ENCODE peak calls at places on chromosome 5, in eight cellular contexts. One of them, this sample, is unnamed.
A peak's percentile ranks its signal among the peaks of the same experiment; 100 is the strongest.

GRCh38 chr5:93055556-93055955 is 525.5 kb downstream of the NR2F1-AS1 start:
- DNase-seq in Calu3: no peak
- DNase-seq in mucosa of descending colon: no peak
- DNase-seq in foreskin keratinocyte: no peak
- DNase-seq in Peyer's patch: no peak
- DNase-seq in dorsolateral prefrontal cortex: no peak
- DNase-seq in BJ: no peak
- DNase-seq in cardiac muscle cell: no peak
- DNase-seq in this sample: no peak

GRCh38 chr5:1291611-1292080 is 3.2 kb downstream of the TERT start:
- DNase-seq in Calu3: no peak
- DNase-seq in mucosa of descending colon: peak; percentile 77
- DNase-seq in foreskin keratinocyte: no peak
- DNase-seq in Peyer's patch: peak; percentile 77
- DNase-seq in dorsolateral prefrontal cortex: no peak
- DNase-seq in BJ: no peak
- DNase-seq in cardiac muscle cell: no peak
- DNase-seq in this sample: no peak

GRCh38 chr5:32526815-32527214 is 58.5 kb upstream of the SUB1 start:
- DNase-seq in Calu3: no peak
- DNase-seq in mucosa of descending colon: no peak
- DNase-seq in foreskin keratinocyte: no peak
- DNase-seq in Peyer's patch: no peak
- DNase-seq in dorsolateral prefrontal cortex: no peak
- DNase-seq in BJ: no peak
- DNase-seq in cardiac muscle cell: no peak
- DNase-seq in this sample: no peak

GRCh38 chr5:123720955-123721354 is 209.0 kb downstream of the CSNK1G3 start:
- DNase-seq in Calu3: no peak
- DNase-seq in mucosa of descending colon: no peak
- DNase-seq in foreskin keratinocyte: no peak
- DNase-seq in Peyer's patch: no peak
- DNase-seq in dorsolateral prefrontal cortex: no peak
- DNase-seq in BJ: no peak
- DNase-seq in cardiac muscle cell: peak; percentile 34
- DNase-seq in this sample: no peak

GRCh38 chr5:167950126-167950721 is 341.2 kb upstream of the WWC1 start:
- DNase-seq in Calu3: no peak
- DNase-seq in mucosa of descending colon: no peak
- DNase-seq in foreskin keratinocyte: peak; percentile 43
- DNase-seq in Peyer's patch: no peak
- DNase-seq in dorsolateral prefrontal cortex: no peak
- DNase-seq in BJ: peak; percentile 17
- DNase-seq in cardiac muscle cell: peak; percentile 96
- DNase-seq in this sample: peak; percentile 69

GRCh38 chr5:123545506-123545905 is 33.5 kb downstream of the CSNK1G3 start:
- DNase-seq in Calu3: peak; percentile 25
- DNase-seq in mucosa of descending colon: no peak
- DNase-seq in foreskin keratinocyte: no peak
- DNase-seq in Peyer's patch: no peak
- DNase-seq in dorsolateral prefrontal cortex: no peak
- DNase-seq in BJ: no peak
- DNase-seq in cardiac muscle cell: peak; percentile 13
- DNase-seq in this sample: no peak

GRCh38 chr5:158435161-158435616 is 576.2 kb upstream of the CLINT1 start:
- DNase-seq in Calu3: no peak
- DNase-seq in mucosa of descending colon: no peak
- DNase-seq in foreskin keratinocyte: no peak
- DNase-seq in Peyer's patch: no peak
- DNase-seq in dorsolateral prefrontal cortex: no peak
- DNase-seq in BJ: no peak
- DNase-seq in cardiac muscle cell: no peak
- DNase-seq in this sample: no peak

GRCh38 chr5:111134080-111134479 is 41.9 kb downstream of the WDR36 start:
- DNase-seq in Calu3: no peak
- DNase-seq in mucosa of descending colon: no peak
- DNase-seq in foreskin keratinocyte: no peak
- DNase-seq in Peyer's patch: no peak
- DNase-seq in dorsolateral prefrontal cortex: no peak
- DNase-seq in BJ: peak; percentile 15
- DNase-seq in cardiac muscle cell: peak; percentile 84
- DNase-seq in this sample: peak; percentile 32

GRCh38 chr5:79802995-79803394 is 113.4 kb downstream of the CMYA5 start:
- DNase-seq in Calu3: no peak
- DNase-seq in mucosa of descending colon: no peak
- DNase-seq in foreskin keratinocyte: no peak
- DNase-seq in Peyer's patch: no peak
- DNase-seq in dorsolateral prefrontal cortex: no peak
- DNase-seq in BJ: no peak
- DNase-seq in cardiac muscle cell: no peak
- DNase-seq in this sample: no peak

GRCh38 chr5:120199559-120199958 is 264.5 kb upstream of the PRR16 start:
- DNase-seq in Calu3: no peak
- DNase-seq in mucosa of descending colon: no peak
- DNase-seq in foreskin keratinocyte: no peak
- DNase-seq in Peyer's patch: no peak
- DNase-seq in dorsolateral prefrontal cortex: no peak
- DNase-seq in BJ: no peak
- DNase-seq in cardiac muscle cell: no peak
- DNase-seq in this sample: no peak

GRCh38 chr5:164204338-164204946 is 699.0 kb downstream of the MAT2B start:
- DNase-seq in Calu3: peak; percentile 28
- DNase-seq in mucosa of descending colon: no peak
- DNase-seq in foreskin keratinocyte: no peak
- DNase-seq in Peyer's patch: no peak
- DNase-seq in dorsolateral prefrontal cortex: no peak
- DNase-seq in BJ: no peak
- DNase-seq in cardiac muscle cell: peak; percentile 90
- DNase-seq in this sample: no peak

GRCh38 chr5:130808691-130809090 is 356.4 kb downstream of the HINT1 start:
- DNase-seq in Calu3: no peak
- DNase-seq in mucosa of descending colon: no peak
- DNase-seq in foreskin keratinocyte: no peak
- DNase-seq in Peyer's patch: no peak
- DNase-seq in dorsolateral prefrontal cortex: no peak
- DNase-seq in BJ: no peak
- DNase-seq in cardiac muscle cell: no peak
- DNase-seq in this sample: no peak

GRCh38 chr5:167943353-167943752 is 348.1 kb upstream of the WWC1 start:
- DNase-seq in Calu3: no peak
- DNase-seq in mucosa of descending colon: no peak
- DNase-seq in foreskin keratinocyte: no peak
- DNase-seq in Peyer's patch: no peak
- DNase-seq in dorsolateral prefrontal cortex: no peak
- DNase-seq in BJ: no peak
- DNase-seq in cardiac muscle cell: no peak
- DNase-seq in this sample: no peak

GRCh38 chr5:112787261-112787660 is 49.6 kb downstream of the APC start:
- DNase-seq in Calu3: no peak
- DNase-seq in mucosa of descending colon: no peak
- DNase-seq in foreskin keratinocyte: no peak
- DNase-seq in Peyer's patch: no peak
- DNase-seq in dorsolateral prefrontal cortex: no peak
- DNase-seq in BJ: no peak
- DNase-seq in cardiac muscle cell: no peak
- DNase-seq in this sample: no peak

GRCh38 chr5:150485770-150486401 is 22.0 kb upstream of the NDST1 start:
- DNase-seq in Calu3: peak; percentile 71
- DNase-seq in mucosa of descending colon: peak; percentile 78
- DNase-seq in foreskin keratinocyte: no peak
- DNase-seq in Peyer's patch: peak; percentile 67
- DNase-seq in dorsolateral prefrontal cortex: peak; percentile 60
- DNase-seq in BJ: no peak
- DNase-seq in cardiac muscle cell: peak; percentile 64
- DNase-seq in this sample: no peak

GRCh38 chr5:9920696-9921095 is 290.5 kb upstream of the TAS2R1 start:
- DNase-seq in Calu3: no peak
- DNase-seq in mucosa of descending colon: no peak
- DNase-seq in foreskin keratinocyte: no peak
- DNase-seq in Peyer's patch: no peak
- DNase-seq in dorsolateral prefrontal cortex: no peak
- DNase-seq in BJ: no peak
- DNase-seq in cardiac muscle cell: no peak
- DNase-seq in this sample: no peak

GRCh38 chr5:9924614-9925013 is 294.5 kb upstream of the TAS2R1 start:
- DNase-seq in Calu3: peak; percentile 58
- DNase-seq in mucosa of descending colon: no peak
- DNase-seq in foreskin keratinocyte: peak; percentile 97
- DNase-seq in Peyer's patch: no peak
- DNase-seq in dorsolateral prefrontal cortex: no peak
- DNase-seq in BJ: peak; percentile 86
- DNase-seq in cardiac muscle cell: peak; percentile 97
- DNase-seq in this sample: peak; percentile 91

GRCh38 chr5:9927106-9927505 is 297.0 kb upstream of the TAS2R1 start:
- DNase-seq in Calu3: no peak
- DNase-seq in mucosa of descending colon: no peak
- DNase-seq in foreskin keratinocyte: peak; percentile 40
- DNase-seq in Peyer's patch: no peak
- DNase-seq in dorsolateral prefrontal cortex: no peak
- DNase-seq in BJ: no peak
- DNase-seq in cardiac muscle cell: peak; percentile 53
- DNase-seq in this sample: no peak

GRCh38 chr5:9919306-9920030 is 289.3 kb upstream of the TAS2R1 start:
- DNase-seq in Calu3: no peak
- DNase-seq in mucosa of descending colon: no peak
- DNase-seq in foreskin keratinocyte: no peak
- DNase-seq in Peyer's patch: no peak
- DNase-seq in dorsolateral prefrontal cortex: no peak
- DNase-seq in BJ: no peak
- DNase-seq in cardiac muscle cell: no peak
- DNase-seq in this sample: no peak

DNA sequence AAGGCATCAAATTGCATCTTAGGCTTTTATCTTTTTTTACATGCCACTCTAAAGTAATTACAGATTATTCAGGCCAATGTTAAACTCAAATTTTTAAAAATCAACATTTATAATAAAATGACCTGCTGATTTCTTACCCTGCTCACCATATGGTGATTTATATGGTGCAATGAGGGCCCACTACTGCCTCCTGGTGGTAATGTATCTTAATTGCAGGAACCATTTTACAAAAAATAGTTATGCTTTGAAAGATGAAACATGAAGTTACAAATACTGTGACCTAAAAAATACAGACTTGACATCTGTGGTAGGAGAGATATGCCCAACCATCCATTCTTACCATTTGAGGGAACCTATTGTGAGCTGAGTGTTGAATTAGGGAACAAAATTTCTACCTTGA is 292.6 kb upstream of the TAS2R1 start:
- DNase-seq in Calu3: no peak
- DNase-seq in mucosa of descending colon: no peak
- DNase-seq in foreskin keratinocyte: no peak
- DNase-seq in Peyer's patch: no peak
- DNase-seq in dorsolateral prefrontal cortex: no peak
- DNase-seq in BJ: no peak
- DNase-seq in cardiac muscle cell: no peak
- DNase-seq in this sample: no peak
- TF ChIP-seq CTCF in Calu3: no peak
- TF ChIP-seq CTCF in mucosa of descending colon: no peak
- TF ChIP-seq CTCF in foreskin keratinocyte: peak; percentile 49
- TF ChIP-seq CTCF in Peyer's patch: no peak
- TF ChIP-seq CTCF in dorsolateral prefrontal cortex: no peak
- TF ChIP-seq CTCF in BJ: peak; percentile 37
- TF ChIP-seq CTCF in cardiac muscle cell: peak; percentile 38
- TF ChIP-seq CTCF in this sample: peak; percentile 28

GRCh38 chr5:162699361-162699760 is 631.8 kb downstream of the GABRG2 start:
- DNase-seq in Calu3: no peak
- DNase-seq in mucosa of descending colon: no peak
- DNase-seq in foreskin keratinocyte: no peak
- DNase-seq in Peyer's patch: no peak
- DNase-seq in dorsolateral prefrontal cortex: no peak
- DNase-seq in BJ: no peak
- DNase-seq in cardiac muscle cell: no peak
- DNase-seq in this sample: no peak
- TF ChIP-seq CTCF in Calu3: no peak
- TF ChIP-seq CTCF in mucosa of descending colon: no peak
- TF ChIP-seq CTCF in foreskin keratinocyte: no peak
- TF ChIP-seq CTCF in Peyer's patch: no peak
- TF ChIP-seq CTCF in dorsolateral prefrontal cortex: no peak
- TF ChIP-seq CTCF in BJ: no peak
- TF ChIP-seq CTCF in cardiac muscle cell: no peak
- TF ChIP-seq CTCF in this sample: no peak

GRCh38 chr5:9338796-9339195 is 207.1 kb downstream of the SEMA5A start:
- DNase-seq in Calu3: no peak
- DNase-seq in mucosa of descending colon: no peak
- DNase-seq in foreskin keratinocyte: no peak
- DNase-seq in Peyer's patch: no peak
- DNase-seq in dorsolateral prefrontal cortex: no peak
- DNase-seq in BJ: no peak
- DNase-seq in cardiac muscle cell: no peak
- DNase-seq in this sample: no peak

GRCh38 chr5:9337908-9338307 is 208.0 kb downstream of the SEMA5A start:
- DNase-seq in Calu3: no peak
- DNase-seq in mucosa of descending colon: no peak
- DNase-seq in foreskin keratinocyte: no peak
- DNase-seq in Peyer's patch: no peak
- DNase-seq in dorsolateral prefrontal cortex: no peak
- DNase-seq in BJ: peak; percentile 85
- DNase-seq in cardiac muscle cell: peak; percentile 64
- DNase-seq in this sample: peak; percentile 90

GRCh38 chr5:9342161-9342787 is 203.6 kb downstream of the SEMA5A start:
- DNase-seq in Calu3: no peak
- DNase-seq in mucosa of descending colon: no peak
- DNase-seq in foreskin keratinocyte: no peak
- DNase-seq in Peyer's patch: no peak
- DNase-seq in dorsolateral prefrontal cortex: no peak
- DNase-seq in BJ: no peak
- DNase-seq in cardiac muscle cell: no peak
- DNase-seq in this sample: no peak

GRCh38 chr5:9340095-9340494 is 205.8 kb downstream of the SEMA5A start:
- DNase-seq in Calu3: no peak
- DNase-seq in mucosa of descending colon: no peak
- DNase-seq in foreskin keratinocyte: no peak
- DNase-seq in Peyer's patch: no peak
- DNase-seq in dorsolateral prefrontal cortex: no peak
- DNase-seq in BJ: no peak
- DNase-seq in cardiac muscle cell: peak; percentile 37
- DNase-seq in this sample: no peak

GRCh38 chr5:9339206-9339818 is 206.6 kb downstream of the SEMA5A start:
- DNase-seq in Calu3: no peak
- DNase-seq in mucosa of descending colon: no peak
- DNase-seq in foreskin keratinocyte: no peak
- DNase-seq in Peyer's patch: no peak
- DNase-seq in dorsolateral prefrontal cortex: no peak
- DNase-seq in BJ: no peak
- DNase-seq in cardiac muscle cell: no peak
- DNase-seq in this sample: peak; percentile 49
- TF ChIP-seq CTCF in Calu3: peak; percentile 28
- TF ChIP-seq CTCF in mucosa of descending colon: no peak
- TF ChIP-seq CTCF in foreskin keratinocyte: peak; percentile 49
- TF ChIP-seq CTCF in Peyer's patch: peak; percentile 25
- TF ChIP-seq CTCF in dorsolateral prefrontal cortex: no peak
- TF ChIP-seq CTCF in BJ: peak; percentile 46
- TF ChIP-seq CTCF in cardiac muscle cell: peak; percentile 49
- TF ChIP-seq CTCF in this sample: peak; percentile 73

DNA sequence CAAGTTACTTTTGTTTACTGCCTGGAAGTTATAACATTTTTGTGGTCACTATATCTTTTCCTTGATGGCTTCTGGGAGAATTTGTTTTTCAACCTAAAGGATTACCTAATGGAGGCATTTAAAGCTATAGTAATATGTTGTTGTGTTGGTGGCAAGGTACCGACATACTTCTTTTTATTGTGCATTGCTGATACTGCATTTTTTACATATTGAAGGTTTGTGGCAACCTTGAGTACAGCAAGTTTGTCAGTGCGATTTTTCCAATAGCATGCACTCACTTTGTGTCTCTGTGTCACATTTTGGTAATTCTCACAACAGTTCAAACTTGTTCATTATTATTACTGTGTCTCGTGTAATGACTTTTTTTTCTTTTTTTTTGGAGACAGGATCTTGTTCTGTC is 246.3 kb downstream of the LRRC70 start:
- DNase-seq in Calu3: no peak
- DNase-seq in mucosa of descending colon: no peak
- DNase-seq in foreskin keratinocyte: no peak
- DNase-seq in Peyer's patch: no peak
- DNase-seq in dorsolateral prefrontal cortex: no peak
- DNase-seq in BJ: no peak
- DNase-seq in cardiac muscle cell: peak; percentile 3
- DNase-seq in this sample: no peak
- TF ChIP-seq CTCF in Calu3: no peak
- TF ChIP-seq CTCF in mucosa of descending colon: no peak
- TF ChIP-seq CTCF in foreskin keratinocyte: no peak
- TF ChIP-seq CTCF in Peyer's patch: no peak
- TF ChIP-seq CTCF in dorsolateral prefrontal cortex: no peak
- TF ChIP-seq CTCF in BJ: no peak
- TF ChIP-seq CTCF in cardiac muscle cell: no peak
- TF ChIP-seq CTCF in this sample: no peak

This sample was measured in HFF-Myc.